ENCODE peak calls at places on chromosomes 7 and 10, in ten cellular contexts. A is dermis blood vessel endothelial cell; Q is choroid plexus epithelial cell; Y is kidney epithelial cell; O is effector CD4-positive, alpha-beta T cell; P is fibroblast of lung; M is mesothelial cell of epicardium; I is mucosa of descending colon; C is EH; J is posterior vena cava. L is an unnamed sample.

GRCh38 chr7:81638216-81638615 is 131.6 kb downstream of the HGF start:
- DNase-seq in A (peak; percentile 60), Q (peak; percentile 89), Y (no peak), O (no peak), P (peak; percentile 79), M (no peak), I (no peak), C (peak; percentile 90), J (no peak), L (peak; percentile 82)

GRCh38 chr7:119630570-119630969 is 642.4 kb upstream of the KCND2 start:
- DNase-seq in A (no peak), Q (no peak), Y (no peak), O (no peak), P (no peak), M (no peak), I (no peak), C (no peak), J (no peak), L (no peak)

GRCh38 chr7:138254444-138254843 is 178.2 kb downstream of the AKR1D1 start:
- DNase-seq in A (no peak), Q (no peak), Y (no peak), O (no peak), P (no peak), M (no peak), I (no peak), C (no peak), J (no peak), L (no peak)

GRCh38 chr10:54318470-54318869 is 482.6 kb downstream of the PCDH15 start:
- DNase-seq in A (no peak), Q (no peak), Y (no peak), O (no peak), P (no peak), M (no peak), I (no peak), C (no peak), J (no peak), L (no peak)

GRCh38 chr7:3164363-3164762 is 120.7 kb upstream of the CARD11 start:
- DNase-seq in A (no peak), Q (peak; percentile 12), Y (no peak), O (no peak), P (no peak), M (no peak), I (no peak), C (no peak), J (no peak), L (no peak)

GRCh38 chr7:115271332-115272235 is 349.7 kb downstream of the MDFIC start:
- DNase-seq in A (no peak), Q (peak; percentile 80), Y (peak; percentile 12), O (no peak), P (peak; percentile 37), M (no peak), I (no peak), C (peak; percentile 59), J (no peak), L (peak; percentile 79)

GRCh38 chr10:78277734-78278404 is 244.2 kb downstream of the RPS24 start:
- DNase-seq in A (no peak), Q (no peak), Y (no peak), O (no peak), P (peak; percentile 66), M (no peak), I (no peak), C (peak; percentile 80), J (no peak), L (peak; percentile 80)

GRCh38 chr10:22252801-22253577 is 35.2 kb upstream of the EBLN1 start:
- DNase-seq in A (peak; percentile 17), Q (peak; percentile 17), Y (no peak), O (peak; percentile 25), P (peak; percentile 16), M (no peak), I (peak; percentile 67), C (peak; percentile 20), J (peak; percentile 86), L (no peak)

GRCh38 chr7:147879116-147879750 is 711.3 kb upstream of the C7orf33 start:
- DNase-seq in A (no peak), Q (no peak), Y (no peak), O (no peak), P (no peak), M (no peak), I (no peak), C (no peak), J (no peak), L (no peak)

GRCh38 chr10:123150986-123151738 is 3.0 kb upstream of the BUB3 start:
- DNase-seq in A (peak; percentile 38), Q (no peak), Y (no peak), O (no peak), P (peak; percentile 25), M (no peak), I (peak; percentile 60), C (peak; percentile 29), J (no peak), L (no peak)

GRCh38 chr10:124636271-124636993 is 107.7 kb downstream of the FAM53B start:
- DNase-seq in A (no peak), Q (no peak), Y (no peak), O (no peak), P (no peak), M (no peak), I (peak; percentile 54), C (no peak), J (no peak), L (no peak)

GRCh38 chr10:79292789-79293746 is 54.2 kb upstream of the PPIF start:
- DNase-seq in A (peak; percentile 35), Q (no peak), Y (no peak), O (no peak), P (no peak), M (no peak), I (peak; percentile 66), C (peak; percentile 40), J (no peak), L (no peak)

GRCh38 chr10:79060641-79061255 is 8.0 kb upstream of the ZMIZ1 start:
- DNase-seq in A (no peak), Q (no peak), Y (no peak), O (no peak), P (no peak), M (peak; percentile 10), I (peak; percentile 40), C (no peak), J (peak; percentile 57), L (no peak)